ENCODE peak calls at places on chromosome 18, in five cellular contexts. One of them, this sample, is unnamed.

GRCh38 chr18:55322176-55322735 is 265.7 kb downstream of the TCF4 start:
- DNase-seq in pancreas: peak
- DNase-seq in kidney epithelial cell: peak
- DNase-seq in stomach: peak
- DNase-seq in B cell: peak
- DNase-seq in this sample: peak

GRCh38 chr18:10138719-10139118 is 224.9 kb downstream of the VAPA start:
- DNase-seq in pancreas: no peak
- DNase-seq in kidney epithelial cell: no peak
- DNase-seq in stomach: no peak
- DNase-seq in B cell: no peak
- DNase-seq in this sample: no peak

GRCh38 chr18:36828630-36829361 is at the start of the genes KIAA1328 and TPGS2:
- DNase-seq in pancreas: peak
- DNase-seq in kidney epithelial cell: no peak
- DNase-seq in stomach: peak
- DNase-seq in B cell: peak
- DNase-seq in this sample: peak

GRCh38 chr18:66495844-66496243 is 108.0 kb downstream of the CDH19 start:
- DNase-seq in pancreas: peak
- DNase-seq in kidney epithelial cell: peak
- DNase-seq in stomach: peak
- DNase-seq in B cell: peak
- DNase-seq in this sample: peak

GRCh38 chr18:6509417-6510198 is 94.9 kb upstream of the L3MBTL4 start:
- DNase-seq in pancreas: no peak
- DNase-seq in kidney epithelial cell: no peak
- DNase-seq in stomach: no peak
- DNase-seq in B cell: no peak
- DNase-seq in this sample: no peak

GRCh38 chr18:10249270-10249669 is 205.2 kb upstream of the APCDD1 start:
- DNase-seq in pancreas: no peak
- DNase-seq in kidney epithelial cell: no peak
- DNase-seq in stomach: no peak
- DNase-seq in B cell: no peak
- DNase-seq in this sample: no peak

GRCh38 chr18:51032193-51032592 is 2.2 kb downstream of the SMAD4 start:
- DNase-seq in pancreas: no peak
- DNase-seq in kidney epithelial cell: no peak
- DNase-seq in stomach: no peak
- DNase-seq in B cell: no peak
- DNase-seq in this sample: no peak

GRCh38 chr18:48409591-48410094 is 460 bp upstream of the ZBTB7C start:
- DNase-seq in pancreas: peak
- DNase-seq in kidney epithelial cell: no peak
- DNase-seq in stomach: no peak
- DNase-seq in B cell: peak
- DNase-seq in this sample: peak

GRCh38 chr18:32552421-32553030 is 81.8 kb upstream of the GAREM1 start:
- DNase-seq in pancreas: no peak
- DNase-seq in kidney epithelial cell: no peak
- DNase-seq in stomach: peak
- DNase-seq in B cell: peak
- DNase-seq in this sample: peak

GRCh38 chr18:50674307-50674706 is 114.4 kb downstream of the MAPK4 start:
- DNase-seq in pancreas: no peak
- DNase-seq in kidney epithelial cell: no peak
- DNase-seq in stomach: no peak
- DNase-seq in B cell: no peak
- DNase-seq in this sample: no peak

GRCh38 chr18:22469061-22469689 is 51.5 kb upstream of the CTAGE1 start:
- DNase-seq in pancreas: no peak
- DNase-seq in kidney epithelial cell: no peak
- DNase-seq in stomach: no peak
- DNase-seq in B cell: no peak
- DNase-seq in this sample: no peak

GRCh38 chr18:3824101-3824500 is 374.1 kb downstream of the TGIF1 start:
- DNase-seq in pancreas: no peak
- DNase-seq in kidney epithelial cell: no peak
- DNase-seq in stomach: no peak
- DNase-seq in B cell: no peak
- DNase-seq in this sample: no peak

GRCh38 chr18:47868744-47869143 is 61.7 kb downstream of the SMAD2 start:
- DNase-seq in pancreas: no peak
- DNase-seq in kidney epithelial cell: no peak
- DNase-seq in stomach: no peak
- DNase-seq in B cell: no peak
- DNase-seq in this sample: no peak

GRCh38 chr18:42649636-42650035 is 465.8 kb downstream of the RIT2 start:
- DNase-seq in pancreas: no peak
- DNase-seq in kidney epithelial cell: peak
- DNase-seq in stomach: no peak
- DNase-seq in B cell: no peak
- DNase-seq in this sample: no peak

GRCh38 chr18:476368-476767 is 24.1 kb downstream of the COLEC12 start:
- DNase-seq in pancreas: no peak
- DNase-seq in kidney epithelial cell: no peak
- DNase-seq in stomach: no peak
- DNase-seq in B cell: no peak
- DNase-seq in this sample: no peak
- TF ChIP-seq CTCF in pancreas: no peak
- TF ChIP-seq CTCF in kidney epithelial cell: no peak
- TF ChIP-seq CTCF in stomach: no peak
- TF ChIP-seq CTCF in B cell: no peak
- TF ChIP-seq CTCF in this sample: no peak

GRCh38 chr18:23661735-23662308 is 889 bp downstream of the ANKRD29 start:
- DNase-seq in pancreas: no peak
- DNase-seq in kidney epithelial cell: no peak
- DNase-seq in stomach: no peak
- DNase-seq in B cell: no peak
- DNase-seq in this sample: no peak
- TF ChIP-seq CTCF in pancreas: no peak
- TF ChIP-seq CTCF in kidney epithelial cell: no peak
- TF ChIP-seq CTCF in stomach: no peak
- TF ChIP-seq CTCF in B cell: no peak
- TF ChIP-seq CTCF in this sample: no peak

GRCh38 chr18:62697636-62698035 is 17.7 kb upstream of the PHLPP1 start:
- DNase-seq in pancreas: no peak
- DNase-seq in kidney epithelial cell: no peak
- DNase-seq in stomach: no peak
- DNase-seq in B cell: no peak
- DNase-seq in this sample: no peak
- TF ChIP-seq CTCF in pancreas: no peak
- TF ChIP-seq CTCF in kidney epithelial cell: no peak
- TF ChIP-seq CTCF in stomach: no peak
- TF ChIP-seq CTCF in B cell: no peak
- TF ChIP-seq CTCF in this sample: no peak

GRCh38 chr18:57444301-57444759 is 9.2 kb downstream of the ONECUT2 start:
- DNase-seq in pancreas: no peak
- DNase-seq in kidney epithelial cell: no peak
- DNase-seq in stomach: no peak
- DNase-seq in B cell: no peak
- DNase-seq in this sample: no peak

GRCh38 chr18:57447154-57447621 is 12.0 kb downstream of the ONECUT2 start:
- DNase-seq in pancreas: peak
- DNase-seq in kidney epithelial cell: no peak
- DNase-seq in stomach: no peak
- DNase-seq in B cell: peak
- DNase-seq in this sample: peak

GRCh38 chr18:57443716-57444115 is 8.5 kb downstream of the ONECUT2 start:
- DNase-seq in pancreas: no peak
- DNase-seq in kidney epithelial cell: no peak
- DNase-seq in stomach: no peak
- DNase-seq in B cell: no peak
- DNase-seq in this sample: no peak

GRCh38 chr18:57445488-57446319 is 10.5 kb downstream of the ONECUT2 start:
- DNase-seq in pancreas: no peak
- DNase-seq in kidney epithelial cell: no peak
- DNase-seq in stomach: no peak
- DNase-seq in B cell: no peak
- DNase-seq in this sample: no peak

DNA sequence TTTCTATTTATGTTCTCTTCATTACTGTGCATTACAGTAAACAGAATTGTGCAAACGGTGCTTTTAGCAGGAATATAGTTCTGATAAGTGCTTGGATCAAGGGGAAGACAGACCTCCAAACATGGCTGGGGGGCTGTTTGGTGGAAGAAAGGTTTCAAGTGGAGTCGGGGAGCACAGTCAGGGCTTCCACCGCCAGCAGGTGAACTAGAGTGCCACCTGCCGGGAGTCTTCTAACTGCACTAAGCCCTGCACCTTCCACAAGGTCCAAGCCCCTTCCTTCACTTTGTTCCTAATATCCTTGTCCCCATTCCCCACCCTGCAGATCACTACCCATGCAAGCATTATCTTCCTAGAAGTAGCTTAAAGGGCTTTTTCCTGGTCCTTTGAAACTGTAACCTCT is 11.1 kb downstream of the ONECUT2 start:
- DNase-seq in pancreas: peak
- DNase-seq in kidney epithelial cell: no peak
- DNase-seq in stomach: no peak
- DNase-seq in B cell: peak
- DNase-seq in this sample: peak
- TF ChIP-seq CTCF in pancreas: no peak
- TF ChIP-seq CTCF in kidney epithelial cell: peak
- TF ChIP-seq CTCF in stomach: no peak
- TF ChIP-seq CTCF in B cell: peak
- TF ChIP-seq CTCF in this sample: peak

GRCh38 chr18:58539659-58540380 is 89.1 kb downstream of the ALPK2 start:
- DNase-seq in pancreas: no peak
- DNase-seq in kidney epithelial cell: no peak
- DNase-seq in stomach: no peak
- DNase-seq in B cell: no peak
- DNase-seq in this sample: no peak

GRCh38 chr18:58542426-58543159 is 86.3 kb downstream of the ALPK2 start:
- DNase-seq in pancreas: no peak
- DNase-seq in kidney epithelial cell: no peak
- DNase-seq in stomach: no peak
- DNase-seq in B cell: no peak
- DNase-seq in this sample: no peak

GRCh38 chr18:58541789-58542425 is 87.0 kb downstream of the ALPK2 start:
- DNase-seq in pancreas: no peak
- DNase-seq in kidney epithelial cell: peak
- DNase-seq in stomach: no peak
- DNase-seq in B cell: peak
- DNase-seq in this sample: no peak

GRCh38 chr18:58540381-58540943 is 88.4 kb downstream of the ALPK2 start:
- DNase-seq in pancreas: no peak
- DNase-seq in kidney epithelial cell: no peak
- DNase-seq in stomach: no peak
- DNase-seq in B cell: no peak
- DNase-seq in this sample: no peak

DNA sequence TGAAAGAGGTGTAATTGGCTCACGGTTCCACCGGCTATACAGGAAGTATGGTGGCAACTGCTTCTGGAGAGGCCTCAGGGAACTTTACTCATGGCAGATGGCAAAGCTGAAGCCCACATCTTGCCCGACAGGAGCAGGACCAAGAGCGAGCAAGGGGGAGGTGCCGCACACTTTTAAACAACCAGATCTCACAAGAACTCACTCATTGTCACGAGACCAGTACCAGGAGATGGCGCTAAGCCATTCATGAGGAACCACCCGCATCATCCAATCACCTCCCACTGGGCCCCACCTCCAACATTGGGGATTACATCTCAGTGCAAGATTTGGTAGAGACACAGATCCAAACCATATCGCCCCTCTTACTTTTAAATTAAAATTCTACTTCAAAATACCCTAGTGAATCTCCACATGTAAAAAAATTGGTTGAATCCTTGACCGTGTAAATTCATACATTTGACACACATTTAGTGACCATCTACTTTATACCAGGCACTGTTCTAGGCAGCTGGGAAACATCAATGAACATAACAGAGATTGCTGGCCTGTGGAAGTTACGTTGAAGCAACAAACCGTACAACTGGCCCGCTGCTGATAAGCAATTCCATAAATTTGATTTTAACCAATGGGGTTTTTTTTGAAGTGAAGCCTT is 87.6 kb downstream of the ALPK2 start:
- DNase-seq in pancreas: no peak
- DNase-seq in kidney epithelial cell: no peak
- DNase-seq in stomach: no peak
- DNase-seq in B cell: no peak
- DNase-seq in this sample: no peak
- TF ChIP-seq CTCF in pancreas: no peak
- TF ChIP-seq CTCF in kidney epithelial cell: no peak
- TF ChIP-seq CTCF in stomach: no peak
- TF ChIP-seq CTCF in B cell: no peak
- TF ChIP-seq CTCF in this sample: peak

GRCh38 chr18:29874519-29875098 is 1167.9 kb downstream of the DSC3 start:
- DNase-seq in pancreas: no peak
- DNase-seq in kidney epithelial cell: peak
- DNase-seq in stomach: no peak
- DNase-seq in B cell: no peak
- DNase-seq in this sample: peak
- TF ChIP-seq CTCF in pancreas: peak
- TF ChIP-seq CTCF in kidney epithelial cell: peak
- TF ChIP-seq CTCF in stomach: no peak
- TF ChIP-seq CTCF in B cell: peak
- TF ChIP-seq CTCF in this sample: peak